ENCODE peak calls at places on chromosomes 1 and 21, in five cellular contexts. J, Q, S, L and U are unnamed samples.

GRCh38 chr1:22140681-22141080 is 2.2 kb downstream of the WNT4 start:
- DNase-seq in J (no peak), Q (no peak), S (no peak), L (peak; percentile 12), U (no peak)

GRCh38 chr1:117321680-117322609 is 45.3 kb upstream of the MAN1A2 start:
- DNase-seq in J (no peak), Q (no peak), S (no peak), L (no peak), U (no peak)

GRCh38 chr1:51684776-51685175 is 67.9 kb downstream of the OSBPL9 start:
- DNase-seq in J (no peak), Q (no peak), S (no peak), L (no peak), U (peak; percentile 79)

GRCh38 chr21:36743446-36743845 is 44.5 kb downstream of the SIM2 start:
- DNase-seq in J (no peak), Q (no peak), S (no peak), L (no peak), U (no peak)

GRCh38 chr1:222043444-222044292 is 301.8 kb upstream of the DUSP10 start:
- DNase-seq in J (no peak), Q (no peak), S (no peak), L (no peak), U (no peak)

GRCh38 chr1:232012773-232013386 is 386.3 kb downstream of the DISC1 start:
- DNase-seq in J (no peak), Q (peak; percentile 65), S (no peak), L (peak; percentile 80), U (peak; percentile 53)

GRCh38 chr21:44347911-44348451 is 5.4 kb upstream of the TRPM2 start:
- DNase-seq in J (no peak), Q (no peak), S (no peak), L (peak; percentile 89), U (no peak)

GRCh38 chr1:42739753-42740700 is at the start of gene CLDN19:
- DNase-seq in J (no peak), Q (no peak), S (no peak), L (no peak), U (no peak)

GRCh38 chr1:83882906-83883305 is 116.0 kb downstream of the TTLL7 start:
- DNase-seq in J (no peak), Q (no peak), S (peak; percentile 24), L (no peak), U (no peak)

GRCh38 chr1:207868252-207868768 is 42.6 kb downstream of the CD34 start:
- DNase-seq in J (no peak), Q (peak; percentile 67), S (no peak), L (peak; percentile 78), U (peak; percentile 67)

GRCh38 chr1:170285027-170285426 is 139.3 kb downstream of the NTMT2 start:
- DNase-seq in J (no peak), Q (no peak), S (no peak), L (no peak), U (no peak)

GRCh38 chr1:86137458-86137857 is 19.1 kb downstream of the COL24A1 start:
- DNase-seq in J (no peak), Q (no peak), S (no peak), L (no peak), U (no peak)

GRCh38 chr1:67489643-67490042 is 59.4 kb upstream of the SERBP1 start:
- DNase-seq in J (no peak), Q (no peak), S (peak; percentile 13), L (no peak), U (no peak)

GRCh38 chr1:33244809-33245186 is 11.5 kb upstream of the ZNF362 start:
- DNase-seq in J (no peak), Q (no peak), S (no peak), L (no peak), U (no peak)

GRCh38 chr1:205630241-205630640 is 1.6 kb downstream of the ELK4 start:
- DNase-seq in J (no peak), Q (no peak), S (no peak), L (no peak), U (no peak)

GRCh38 chr1:189350983-189351616 is 1126.6 kb downstream of the BRINP3 start:
- DNase-seq in J (no peak), Q (no peak), S (no peak), L (no peak), U (no peak)

GRCh38 chr1:192958350-192958749 is 100.8 kb downstream of the UCHL5 start:
- DNase-seq in J (no peak), Q (no peak), S (no peak), L (no peak), U (no peak)

GRCh38 chr1:109113787-109114568 is at the start of gene ELAPOR1:
- DNase-seq in J (no peak), Q (peak; percentile 92), S (no peak), L (peak; percentile 60), U (peak; percentile 58)

DNA sequence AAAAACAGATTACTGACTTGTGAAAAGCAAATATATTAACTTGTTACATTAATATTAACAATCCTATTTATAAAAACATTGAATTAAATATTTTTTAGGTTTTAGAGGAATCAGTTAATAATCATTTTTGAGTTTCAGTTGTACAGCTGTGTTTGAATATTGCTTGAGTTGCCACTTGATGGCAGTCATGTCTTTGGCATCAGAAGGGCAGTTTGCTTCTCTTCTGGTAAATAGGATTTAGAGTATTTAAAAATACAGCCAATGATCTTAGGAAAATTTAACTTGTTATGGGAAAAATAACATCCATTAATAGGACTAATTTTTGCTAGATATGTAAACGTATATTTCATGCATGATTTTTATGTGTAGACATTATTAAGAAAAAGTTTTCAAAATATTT is 234.1 kb downstream of the NCAM2 start:
- DNase-seq in J (no peak), Q (no peak), S (no peak), L (peak; percentile 11), U (no peak)
- TF ChIP-seq CTCF in J (no peak), Q (no peak), S (no peak), L (peak; percentile 48), U (peak; percentile 46)

GRCh38 chr1:89855413-89856123 is 34.7 kb downstream of the LRRC8D start:
- DNase-seq in J (no peak), Q (no peak), S (no peak), L (no peak), U (no peak)
- TF ChIP-seq POLR2A in J (no peak), Q (no peak), S (no peak), L (no peak), U (no peak)

GRCh38 chr1:195618287-195618686 is 990.0 kb downstream of the KCNT2 start:
- DNase-seq in J (no peak), Q (no peak), S (no peak), L (no peak), U (no peak)
- TF ChIP-seq CTCF in J (no peak), Q (no peak), S (no peak), L (no peak), U (no peak)

DNA sequence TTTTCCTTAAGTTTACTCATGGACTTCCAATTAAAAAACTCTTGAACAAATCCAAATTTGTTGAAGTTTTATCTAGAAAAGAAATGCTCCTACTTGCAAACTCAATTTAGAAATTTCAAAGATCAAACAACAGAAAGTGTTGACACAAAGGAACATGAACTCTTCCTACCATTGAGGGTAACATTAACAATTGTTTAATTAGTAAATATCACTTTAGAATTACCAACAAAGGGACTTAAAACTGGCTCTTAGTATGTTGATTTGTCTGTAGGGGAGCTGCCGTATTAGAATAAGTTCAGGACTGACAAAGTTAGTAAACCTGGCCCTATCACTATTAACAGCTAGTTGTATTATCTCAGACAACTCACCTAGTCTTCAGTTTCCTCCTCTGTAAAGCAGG is 57.9 kb downstream of the CCDC18 start:
- DNase-seq in J (no peak), Q (no peak), S (no peak), L (no peak), U (no peak)
- TF ChIP-seq POLR2A in J (no peak), Q (no peak), S (no peak), L (no peak), U (no peak)

GRCh38 chr1:8814870-8815269 is 2.6 kb downstream of the RERE start:
- DNase-seq in J (no peak), Q (no peak), S (no peak), L (no peak), U (no peak)
- TF ChIP-seq CTCF in J (peak; percentile 27), Q (peak; percentile 16), S (peak; percentile 44), L (no peak), U (no peak)

GRCh38 chr1:10210841-10211804 is 753 bp downstream of the KIF1B start:
- DNase-seq in J (peak; percentile 49), Q (peak; percentile 94), S (peak; percentile 61), L (peak; percentile 98), U (peak; percentile 99)
- TF ChIP-seq POLR2A in J (no peak), Q (peak; percentile 60), S (no peak), L (peak; percentile 82), U (peak; percentile 43)

GRCh38 chr1:235021815-235022214 is 106.8 kb downstream of the TOMM20 start:
- DNase-seq in J (no peak), Q (peak; percentile 37), S (no peak), L (no peak), U (no peak)
- TF ChIP-seq CTCF in J (no peak), Q (no peak), S (no peak), L (no peak), U (no peak)

GRCh38 chr1:11805454-11806306 is at the start of the genes CLCN6 and MTHFR:
- DNase-seq in J (peak; percentile 96), Q (peak; percentile 100), S (peak; percentile 97), L (peak; percentile 100), U (peak; percentile 100)

GRCh38 chr1:11802973-11803885 is 2.5 kb downstream of the MTHFR start:
- DNase-seq in J (no peak), Q (peak; percentile 95), S (peak; percentile 36), L (peak; percentile 97), U (peak; percentile 97)

GRCh38 chr1:11807087-11807486 is 1.1 kb downstream of the CLCN6 start:
- DNase-seq in J (no peak), Q (no peak), S (no peak), L (no peak), U (no peak)

GRCh38 chr1:11806307-11806936 is 431 bp downstream of the CLCN6 start:
- DNase-seq in J (peak; percentile 21), Q (no peak), S (no peak), L (no peak), U (peak; percentile 80)

DNA sequence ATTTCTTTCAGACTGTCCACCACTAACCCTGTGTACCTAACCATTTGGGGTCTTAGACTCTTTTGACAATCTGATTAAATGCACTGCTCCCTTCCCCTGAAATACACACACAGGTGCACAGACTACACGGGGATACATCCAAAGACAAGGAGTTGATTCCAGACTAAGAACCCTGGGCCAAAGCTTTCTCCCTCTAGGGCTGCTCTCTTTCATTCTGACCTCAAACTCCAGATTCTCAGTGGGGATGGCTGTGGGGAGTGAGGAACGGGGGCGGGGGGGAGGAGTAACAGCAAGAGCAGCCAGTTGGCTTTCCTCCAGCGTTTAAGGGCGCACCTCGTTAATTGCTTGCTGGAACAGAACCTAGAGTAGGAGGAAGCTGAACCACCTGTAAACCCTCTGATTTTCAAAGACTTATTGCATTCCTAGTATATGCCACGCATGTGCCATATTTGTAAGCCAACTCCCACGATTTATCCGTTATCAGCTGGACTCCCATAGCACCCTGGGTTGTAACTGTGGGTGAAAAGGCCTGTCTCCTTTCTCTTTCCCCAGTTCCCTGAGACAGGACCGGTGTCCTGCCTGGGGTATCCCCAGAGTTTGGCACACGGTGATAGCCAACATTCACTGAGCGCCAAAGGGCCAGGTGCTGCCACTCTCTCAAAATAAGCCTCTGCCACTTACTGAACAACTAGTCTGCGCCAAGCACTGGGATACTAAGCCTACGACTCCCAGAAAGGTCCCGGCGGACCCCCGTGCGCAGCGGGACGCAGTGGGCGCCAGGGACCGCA is 904 bp downstream of the MTHFR start:
- DNase-seq in J (no peak), Q (peak; percentile 77), S (no peak), L (peak; percentile 89), U (peak; percentile 83)
- TF ChIP-seq POLR2A in J (no peak), Q (no peak), S (no peak), L (no peak), U (no peak)